ENCODE peak calls at places on chromosome 13, in five cellular contexts. One of them, this sample, is unnamed.

GRCh38 chr13:41764558-41764957 is 196.4 kb downstream of the VWA8 start:
- DNase-seq in SK-N-SH: no peak
- DNase-seq in H9: no peak
- DNase-seq in IMR-90: no peak
- DNase-seq in mesendoderm: no peak
- DNase-seq in this sample: no peak

GRCh38 chr13:109131698-109132257 is 502.4 kb downstream of the MYO16 start:
- DNase-seq in SK-N-SH: no peak
- DNase-seq in H9: no peak
- DNase-seq in IMR-90: peak; percentile 21
- DNase-seq in mesendoderm: peak; percentile 62
- DNase-seq in this sample: no peak

GRCh38 chr13:52695856-52696255 is 43.2 kb downstream of the SUGT1 start:
- DNase-seq in SK-N-SH: no peak
- DNase-seq in H9: no peak
- DNase-seq in IMR-90: peak; percentile 67
- DNase-seq in mesendoderm: no peak
- DNase-seq in this sample: peak; percentile 66

GRCh38 chr13:44470623-44471562 is 97.3 kb downstream of the SERP2 start:
- DNase-seq in SK-N-SH: no peak
- DNase-seq in H9: no peak
- DNase-seq in IMR-90: peak; percentile 40
- DNase-seq in mesendoderm: peak; percentile 23
- DNase-seq in this sample: no peak

GRCh38 chr13:44471686-44472085 is 98.1 kb downstream of the SERP2 start:
- DNase-seq in SK-N-SH: no peak
- DNase-seq in H9: no peak
- DNase-seq in IMR-90: peak; percentile 58
- DNase-seq in mesendoderm: no peak
- DNase-seq in this sample: no peak

GRCh38 chr13:67390462-67391093 is 160.4 kb upstream of the PCDH9 start:
- DNase-seq in SK-N-SH: no peak
- DNase-seq in H9: no peak
- DNase-seq in IMR-90: peak; percentile 76
- DNase-seq in mesendoderm: no peak
- DNase-seq in this sample: no peak

GRCh38 chr13:19182536-19182935 is 912 bp upstream of the TUBA3C start:
- DNase-seq in SK-N-SH: no peak
- DNase-seq in H9: no peak
- DNase-seq in IMR-90: no peak
- DNase-seq in mesendoderm: no peak
- DNase-seq in this sample: no peak

GRCh38 chr13:50894504-50894903 is 15.1 kb upstream of the RNASEH2B start:
- DNase-seq in SK-N-SH: no peak
- DNase-seq in H9: no peak
- DNase-seq in IMR-90: no peak
- DNase-seq in mesendoderm: no peak
- DNase-seq in this sample: no peak

GRCh38 chr13:28719656-28720055 is 886 bp upstream of the SLC46A3 start:
- DNase-seq in SK-N-SH: no peak
- DNase-seq in H9: no peak
- DNase-seq in IMR-90: peak; percentile 54
- DNase-seq in mesendoderm: no peak
- DNase-seq in this sample: peak; percentile 55

GRCh38 chr13:50448535-50448981 is 394.9 kb downstream of the DLEU7 start:
- DNase-seq in SK-N-SH: no peak
- DNase-seq in H9: no peak
- DNase-seq in IMR-90: no peak
- DNase-seq in mesendoderm: no peak
- DNase-seq in this sample: peak; percentile 60

GRCh38 chr13:32838985-32839384 is 177.2 kb upstream of the KL start:
- DNase-seq in SK-N-SH: no peak
- DNase-seq in H9: no peak
- DNase-seq in IMR-90: peak; percentile 59
- DNase-seq in mesendoderm: no peak
- DNase-seq in this sample: no peak

GRCh38 chr13:73800011-73800410 is 334.2 kb downstream of the KLF12 start:
- DNase-seq in SK-N-SH: no peak
- DNase-seq in H9: no peak
- DNase-seq in IMR-90: no peak
- DNase-seq in mesendoderm: no peak
- DNase-seq in this sample: no peak

GRCh38 chr13:89897681-89898080 is 1449.8 kb upstream of the MIR17HG start:
- DNase-seq in SK-N-SH: no peak
- DNase-seq in H9: no peak
- DNase-seq in IMR-90: no peak
- DNase-seq in mesendoderm: no peak
- DNase-seq in this sample: peak; percentile 12

GRCh38 chr13:94656766-94657165 is 55.1 kb downstream of the GPR180 start:
- DNase-seq in SK-N-SH: no peak
- DNase-seq in H9: no peak
- DNase-seq in IMR-90: peak; percentile 99
- DNase-seq in mesendoderm: peak; percentile 74
- DNase-seq in this sample: peak; percentile 82

GRCh38 chr13:30045916-30046704 is 195.7 kb upstream of the UBL3 start:
- DNase-seq in SK-N-SH: no peak
- DNase-seq in H9: no peak
- DNase-seq in IMR-90: peak; percentile 88
- DNase-seq in mesendoderm: no peak
- DNase-seq in this sample: peak; percentile 64
- H3K4me2 ChIP-seq in SK-N-SH: peak overlapping the region; percentile 4
- H3K4me2 ChIP-seq in H9: no peak overlapping the region
- H3K4me2 ChIP-seq in IMR-90: peak overlapping the region; percentile 47
- H3K4me2 ChIP-seq in mesendoderm: no peak overlapping the region
- H3K4me2 ChIP-seq in this sample: no peak overlapping the region

GRCh38 chr13:34458756-34459462 is 483.2 kb upstream of the NBEA start:
- DNase-seq in SK-N-SH: no peak
- DNase-seq in H9: no peak
- DNase-seq in IMR-90: no peak
- DNase-seq in mesendoderm: no peak
- DNase-seq in this sample: no peak
- H3K4me1 ChIP-seq in SK-N-SH: no peaks in the 10 kb centered on the region
- H3K4me1 ChIP-seq in H9: no peaks in the 10 kb centered on the region
- H3K4me1 ChIP-seq in IMR-90: no peaks in the 10 kb centered on the region
- H3K4me1 ChIP-seq in mesendoderm: no peaks in the 10 kb centered on the region
- H3K4me1 ChIP-seq in this sample: peaks cover 17% of the 10 kb centered on the region

GRCh38 chr13:106688940-106689339 is 121.0 kb upstream of the ARGLU1 start:
- DNase-seq in SK-N-SH: no peak
- DNase-seq in H9: no peak
- DNase-seq in IMR-90: no peak
- DNase-seq in mesendoderm: no peak
- DNase-seq in this sample: no peak
- H3K4me2 ChIP-seq in SK-N-SH: no peak overlapping the region
- H3K4me2 ChIP-seq in H9: no peak overlapping the region
- H3K4me2 ChIP-seq in IMR-90: no peak overlapping the region
- H3K4me2 ChIP-seq in mesendoderm: no peak overlapping the region
- H3K4me2 ChIP-seq in this sample: no peak overlapping the region

DNA sequence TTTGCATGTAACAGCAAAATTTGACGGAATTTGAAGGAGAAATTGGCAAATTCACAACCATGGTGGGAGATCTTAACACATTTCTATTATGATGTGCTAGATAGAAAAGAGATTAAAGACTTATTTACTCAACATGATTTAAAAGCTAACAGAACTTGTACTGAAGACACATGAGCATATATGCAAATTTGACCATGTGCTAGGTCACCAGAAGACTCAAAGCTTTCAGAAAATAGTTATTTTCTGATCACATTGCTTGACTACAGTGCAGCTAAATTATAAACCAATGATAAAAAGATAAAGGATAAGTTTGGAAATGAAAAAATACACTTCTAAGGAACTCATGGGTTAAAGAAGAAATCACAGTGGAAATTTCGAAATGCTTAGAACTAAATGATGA is 9.1 kb downstream of the GPR183 start:
- DNase-seq in SK-N-SH: no peak
- DNase-seq in H9: no peak
- DNase-seq in IMR-90: no peak
- DNase-seq in mesendoderm: no peak
- DNase-seq in this sample: no peak
- H3K4me1 ChIP-seq in SK-N-SH: peaks cover 5% of the 10 kb centered on the region
- H3K4me1 ChIP-seq in H9: no peaks in the 10 kb centered on the region
- H3K4me1 ChIP-seq in IMR-90: no peaks in the 10 kb centered on the region
- H3K4me1 ChIP-seq in mesendoderm: no peaks in the 10 kb centered on the region
- H3K4me1 ChIP-seq in this sample: no peaks in the 10 kb centered on the region

DNA sequence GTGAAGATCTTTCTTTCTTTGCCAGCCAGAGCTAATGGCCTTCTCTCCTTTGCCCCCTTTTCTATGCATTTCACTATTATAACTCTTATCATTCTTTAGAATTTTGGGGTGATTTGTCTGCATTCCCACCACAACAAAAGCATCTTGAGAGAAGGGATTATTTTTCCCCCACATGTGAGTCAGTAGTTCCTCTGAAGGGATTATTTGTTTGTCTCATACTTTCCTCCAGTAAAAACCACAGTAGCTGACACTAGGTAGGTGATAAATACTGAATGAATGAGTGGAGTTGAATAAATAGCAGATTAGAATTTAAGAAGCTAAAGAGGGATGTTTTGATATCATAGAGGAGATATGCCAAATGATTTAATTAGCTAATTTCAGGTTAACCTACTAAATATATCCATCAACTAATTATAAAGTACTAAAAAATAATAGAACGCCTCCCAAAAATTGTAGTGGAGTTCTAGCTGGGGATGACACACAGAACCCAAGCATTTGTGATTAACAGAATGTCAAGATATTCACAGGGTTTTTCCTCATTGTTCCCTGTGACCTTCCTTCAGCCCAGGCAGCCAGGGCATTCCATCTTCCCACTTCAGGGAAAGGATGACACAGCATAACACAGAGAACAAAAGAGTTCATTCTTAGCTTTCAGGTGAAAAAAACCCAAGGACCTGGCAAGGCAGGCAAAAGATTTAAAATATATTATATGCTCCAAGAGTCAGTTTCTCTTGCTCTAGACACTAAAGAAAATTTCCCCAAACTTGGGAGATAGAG is 3.5 kb upstream of the TBC1D4 start:
- DNase-seq in SK-N-SH: no peak
- DNase-seq in H9: no peak
- DNase-seq in IMR-90: peak; percentile 61
- DNase-seq in mesendoderm: peak; percentile 76
- DNase-seq in this sample: peak; percentile 71
- H3K4me2 ChIP-seq in SK-N-SH: peak overlapping the region; percentile 12
- H3K4me2 ChIP-seq in H9: no peak overlapping the region
- H3K4me2 ChIP-seq in IMR-90: no peak overlapping the region
- H3K4me2 ChIP-seq in mesendoderm: no peak overlapping the region
- H3K4me2 ChIP-seq in this sample: peak overlapping the region; percentile 39

GRCh38 chr13:47457631-47458030 is 543.4 kb downstream of the SUCLA2 start:
- DNase-seq in SK-N-SH: no peak
- DNase-seq in H9: no peak
- DNase-seq in IMR-90: peak; percentile 49
- DNase-seq in mesendoderm: no peak
- DNase-seq in this sample: peak; percentile 43
- H3K4me1 ChIP-seq in SK-N-SH: no peaks in the 10 kb centered on the region
- H3K4me1 ChIP-seq in H9: peaks cover 2% of the 10 kb centered on the region
- H3K4me1 ChIP-seq in IMR-90: peaks cover 2% of the 10 kb centered on the region
- H3K4me1 ChIP-seq in mesendoderm: no peaks in the 10 kb centered on the region
- H3K4me1 ChIP-seq in this sample: no peaks in the 10 kb centered on the region

This sample was measured in mammary epithelial cell.